ENCODE peak calls at places on chromosomes 2 and 18, in five cellular contexts. X is hepatic stellate cell; L is activated CD4-positive, alpha-beta T cell treated with anti-CD3 and anti-CD28 coated beads for 36 hours; P is cardiac muscle cell; E is AG04450. U is an unnamed sample.

GRCh38 chr2:216316743-216317142 is 55.5 kb downstream of the MARCHF4 start:
- DNase-seq in X (peak; percentile 65), L (no peak), P (no peak), E (no peak), U (no peak)

GRCh38 chr18:67232406-67232805 is 284.1 kb downstream of the DSEL start:
- DNase-seq in X (no peak), L (no peak), P (peak; percentile 90), E (no peak), U (no peak)

GRCh38 chr2:199302851-199303250 is 154.9 kb downstream of the SATB2 start:
- DNase-seq in X (no peak), L (no peak), P (peak; percentile 8), E (no peak), U (no peak)

GRCh38 chr2:25339791-25340339 is 1.9 kb downstream of the DNMT3A start:
- DNase-seq in X (no peak), L (peak; percentile 46), P (no peak), E (no peak), U (no peak)

GRCh38 chr2:73859721-73860586 is 31.2 kb downstream of the STAMBP start:
- DNase-seq in X (peak; percentile 64), L (peak; percentile 76), P (peak; percentile 59), E (peak; percentile 75), U (peak; percentile 18)

GRCh38 chr2:40103590-40103989 is 324.5 kb upstream of the THUMPD2 start:
- DNase-seq in X (peak; percentile 19), L (no peak), P (peak; percentile 58), E (peak; percentile 81), U (no peak)

GRCh38 chr2:10981941-10982381 is 70.2 kb downstream of the KCNF1 start:
- DNase-seq in X (no peak), L (no peak), P (no peak), E (no peak), U (no peak)

GRCh38 chr2:237955640-237956401 is 11.0 kb upstream of the UBE2F start:
- DNase-seq in X (peak; percentile 24), L (peak; percentile 27), P (peak; percentile 31), E (no peak), U (no peak)

U was measured in stimulated activated naive CD4-positive, alpha-beta T cell treated with Interleukin-2 at 50 U/mL for 16 hours.